ENCODE peak calls at places on chromosome 1, in five cellular contexts. X is breast epithelium, E is left lung, G is AG04449, A is lung. P is an unnamed sample.

GRCh38 chr1:33030575-33030974 is 6.1 kb downstream of the AK2 start:
- DNase-seq in X (no peak), E (no peak), G (no peak), A (no peak), P (peak; percentile 44)

GRCh38 chr1:147852706-147853225 is 49.8 kb upstream of the GJA8 start:
- DNase-seq in X (no peak), E (no peak), G (no peak), A (no peak), P (peak; percentile 6)

GRCh38 chr1:109478806-109479205 is 4.9 kb upstream of the ATXN7L2 start:
- DNase-seq in X (no peak), E (no peak), G (no peak), A (no peak), P (no peak)

GRCh38 chr1:152185544-152186391 is 26.7 kb upstream of the RPTN start:
- DNase-seq in X (no peak), E (no peak), G (no peak), A (no peak), P (peak; percentile 78)

GRCh38 chr1:1291611-1292441 is 11.6 kb downstream of the SCNN1D start:
- DNase-seq in X (peak; percentile 80), E (no peak), G (no peak), A (peak; percentile 74), P (peak; percentile 53)

GRCh38 chr1:207959141-207959825 is 48.4 kb upstream of the CD34 start:
- DNase-seq in X (peak; percentile 67), E (peak; percentile 88), G (no peak), A (peak; percentile 57), P (peak; percentile 55)

GRCh38 chr1:64675718-64676345 is 69.0 kb upstream of the RAVER2 start:
- DNase-seq in X (no peak), E (no peak), G (no peak), A (no peak), P (peak; percentile 35)

GRCh38 chr1:204623894-204624361 is 61.6 kb downstream of the LRRN2 start:
- DNase-seq in X (no peak), E (no peak), G (no peak), A (no peak), P (no peak)

GRCh38 chr1:178330153-178330552 is 166.6 kb downstream of the CLEC20A start:
- DNase-seq in X (no peak), E (no peak), G (no peak), A (no peak), P (no peak)

GRCh38 chr1:154186177-154186576 is 5.7 kb downstream of the TPM3 start:
- DNase-seq in X (peak; percentile 62), E (no peak), G (no peak), A (peak; percentile 65), P (peak; percentile 34)

GRCh38 chr1:78275456-78275855 is 215.3 kb upstream of the PTGFR start:
- DNase-seq in X (no peak), E (no peak), G (peak; percentile 49), A (no peak), P (peak; percentile 88)

GRCh38 chr1:235329139-235329808 is 904 bp downstream of the GGPS1 start:
- DNase-seq in X (no peak), E (peak; percentile 51), G (no peak), A (peak; percentile 37), P (peak; percentile 31)

GRCh38 chr1:228293393-228293792 is 85.5 kb downstream of the OBSCN start:
- DNase-seq in X (no peak), E (peak; percentile 36), G (no peak), A (no peak), P (no peak)

GRCh38 chr1:14924455-14925325 is 228.9 kb upstream of the TMEM51 start:
- DNase-seq in X (peak; percentile 63), E (peak; percentile 89), G (no peak), A (no peak), P (peak; percentile 55)

GRCh38 chr1:84701366-84701765 is 11.1 kb upstream of the SSX2IP start:
- DNase-seq in X (no peak), E (no peak), G (no peak), A (no peak), P (no peak)

GRCh38 chr1:13817906-13818305 is 117.9 kb downstream of the PRDM2 start:
- DNase-seq in X (no peak), E (no peak), G (no peak), A (no peak), P (no peak)

GRCh38 chr1:235511470-235512240 is 7.4 kb upstream of the B3GALNT2 start:
- DNase-seq in X (no peak), E (no peak), G (no peak), A (no peak), P (no peak)

GRCh38 chr1:211485480-211485857 is 6.5 kb downstream of the RD3 start:
- DNase-seq in X (no peak), E (no peak), G (no peak), A (no peak), P (no peak)

GRCh38 chr1:209653915-209654351 is 1.7 kb upstream of the LAMB3 start:
- DNase-seq in X (no peak), E (no peak), G (no peak), A (no peak), P (no peak)

GRCh38 chr1:3391711-3392110 is 62.8 kb upstream of the ARHGEF16 start:
- DNase-seq in X (no peak), E (no peak), G (no peak), A (no peak), P (no peak)

GRCh38 chr1:51661081-51661518 is 44.2 kb downstream of the OSBPL9 start:
- DNase-seq in X (no peak), E (no peak), G (peak; percentile 96), A (no peak), P (peak; percentile 98)

GRCh38 chr1:176119549-176119948 is 87.5 kb downstream of the COP1 start:
- DNase-seq in X (no peak), E (no peak), G (no peak), A (no peak), P (peak; percentile 7)

GRCh38 chr1:8497196-8497878 is 179.4 kb downstream of the SLC45A1 start:
- DNase-seq in X (no peak), E (no peak), G (no peak), A (no peak), P (peak; percentile 83)

GRCh38 chr1:183374825-183375224 is 43.4 kb downstream of the NMNAT2 start:
- DNase-seq in X (no peak), E (no peak), G (no peak), A (no peak), P (no peak)

GRCh38 chr1:204377800-204378608 is 18.3 kb upstream of the PLEKHA6 start:
- DNase-seq in X (no peak), E (peak; percentile 89), G (no peak), A (peak; percentile 46), P (no peak)

GRCh38 chr1:78236711-78237110 is 190.9 kb downstream of the GIPC2 start:
- DNase-seq in X (no peak), E (no peak), G (no peak), A (no peak), P (peak; percentile 53)

GRCh38 chr1:178947688-178948003 is 76.8 kb upstream of the ANGPTL1 start:
- DNase-seq in X (no peak), E (no peak), G (no peak), A (no peak), P (no peak)

GRCh38 chr1:117796226-117796625 is 133.2 kb downstream of the GDAP2 start:
- DNase-seq in X (no peak), E (no peak), G (no peak), A (no peak), P (no peak)

GRCh38 chr1:204321665-204322064 is 38.1 kb downstream of the PLEKHA6 start:
- DNase-seq in X (no peak), E (no peak), G (no peak), A (no peak), P (peak; percentile 47)

GRCh38 chr1:24897263-24898151 is 32.6 kb downstream of the RUNX3 start:
- DNase-seq in X (peak; percentile 17), E (no peak), G (no peak), A (no peak), P (no peak)

GRCh38 chr1:28326505-28326904 is 2.3 kb upstream of the MED18 start:
- DNase-seq in X (no peak), E (no peak), G (no peak), A (no peak), P (no peak)

GRCh38 chr1:28328228-28328648 is 602 bp upstream of the MED18 start:
- DNase-seq in X (no peak), E (peak; percentile 70), G (no peak), A (no peak), P (no peak)

GRCh38 chr1:28323720-28324119 is 5.1 kb upstream of the MED18 start:
- DNase-seq in X (no peak), E (no peak), G (no peak), A (no peak), P (no peak)

GRCh38 chr1:28326980-28327379 is 1.9 kb upstream of the MED18 start:
- DNase-seq in X (no peak), E (no peak), G (no peak), A (no peak), P (no peak)

GRCh38 chr1:28329395-28330153 is 734 bp downstream of the MED18 start:
- DNase-seq in X (no peak), E (peak; percentile 83), G (no peak), A (no peak), P (peak; percentile 40)
- TF ChIP-seq CTCF in X (peak; percentile 28), E (no peak), G (no peak), A (no peak), P (peak; percentile 11)

DNA sequence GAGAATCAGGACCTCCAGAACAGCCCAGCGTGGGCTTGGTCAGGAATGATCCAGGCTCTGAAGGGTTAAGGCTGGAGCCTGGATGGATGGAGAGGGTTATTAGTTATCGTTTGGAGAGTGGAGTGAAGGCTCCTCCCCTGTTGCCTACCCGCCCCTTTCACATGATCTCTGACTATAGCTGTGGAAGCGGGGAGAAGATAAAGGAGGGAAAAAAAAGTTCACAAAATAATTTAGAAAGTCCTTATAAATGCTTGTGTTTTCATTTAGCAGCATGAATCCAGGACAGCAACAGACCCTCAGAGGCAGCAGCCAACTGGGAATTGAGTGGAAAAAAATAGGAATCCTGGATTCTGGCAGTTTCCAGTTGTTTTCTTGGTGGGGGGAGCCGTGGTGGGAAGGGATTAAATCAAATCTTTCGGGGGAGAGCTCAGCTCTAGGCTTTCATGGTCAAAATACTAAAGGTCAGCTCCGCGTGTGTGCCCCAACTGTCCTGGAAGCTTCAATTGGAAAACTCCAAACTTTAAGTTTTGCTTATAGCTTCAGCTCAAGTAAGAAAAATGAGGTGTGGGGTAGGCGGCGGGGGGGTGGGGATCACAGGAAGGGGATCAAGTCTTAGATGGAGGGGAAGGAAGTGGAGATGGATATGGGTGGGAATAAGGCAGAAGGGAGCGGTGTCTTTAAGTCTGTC is 574 bp upstream of the DDR2 start:
- DNase-seq in X (no peak), E (no peak), G (no peak), A (no peak), P (peak; percentile 78)
- H3K4me3 ChIP-seq in X (peak overlapping the region; percentile 46), E (peak overlapping the region; percentile 19), G (peak overlapping the region; percentile 62), A (no peak overlapping the region), P (peak overlapping the region; percentile 79)

DNA sequence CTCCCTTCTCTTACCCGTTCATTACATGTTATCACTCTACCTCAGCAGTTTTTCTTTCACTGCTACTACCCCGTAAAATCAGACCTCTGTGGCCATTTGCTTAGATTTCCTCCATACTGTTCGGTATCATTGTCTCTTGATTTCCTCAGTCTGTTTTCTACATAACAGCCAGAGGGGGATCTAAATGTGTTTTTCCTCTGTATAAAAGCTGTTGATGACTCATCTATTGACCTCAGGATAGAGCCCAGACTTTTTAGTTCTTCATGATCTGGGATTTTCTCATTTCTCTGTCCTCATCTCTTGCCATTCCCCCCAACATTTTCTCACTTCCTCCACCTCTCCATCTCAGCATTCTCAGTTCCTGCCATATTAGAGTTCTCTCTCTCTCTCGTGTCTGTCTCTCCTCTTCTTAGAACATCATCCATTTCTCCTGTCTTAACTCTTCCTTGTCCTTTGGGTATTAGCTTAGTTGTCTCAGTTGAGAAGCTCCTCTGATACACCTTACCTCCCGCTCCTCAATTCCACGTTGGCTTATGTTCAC is 10.5 kb downstream of the OTUD3 start:
- DNase-seq in X (no peak), E (no peak), G (no peak), A (no peak), P (peak; percentile 20)
- TF ChIP-seq CTCF in X (no peak), E (no peak), G (no peak), A (no peak), P (no peak)

GRCh38 chr1:43303477-43304286 is 2.9 kb downstream of the TIE1 start:
- DNase-seq in X (no peak), E (no peak), G (no peak), A (no peak), P (no peak)
- H3K4me3 ChIP-seq in X (no peak overlapping the region), E (no peak overlapping the region), G (no peak overlapping the region), A (no peak overlapping the region), P (no peak overlapping the region)

P was measured in AG10803.